ENCODE peak calls at places on chromosomes 12 and 14, in five cellular contexts. One of them, this sample, is unnamed.
A peak's percentile ranks its signal among the peaks of the same experiment; 100 is the strongest.

GRCh38 chr12:104498211-104498801 is 41.6 kb downstream of the CHST11 start:
- DNase-seq in upper lobe of left lung: no peak
- DNase-seq in CD8-positive, alpha-beta T cell: no peak
- DNase-seq in left lung: no peak
- DNase-seq in right lobe of liver: no peak
- DNase-seq in this sample: no peak

GRCh38 chr12:75722714-75723200 is 211.3 kb upstream of the KRR1 start:
- DNase-seq in upper lobe of left lung: no peak
- DNase-seq in CD8-positive, alpha-beta T cell: no peak
- DNase-seq in left lung: no peak
- DNase-seq in right lobe of liver: no peak
- DNase-seq in this sample: no peak

GRCh38 chr12:9134981-9135628 is 19.4 kb upstream of the A2M start:
- DNase-seq in upper lobe of left lung: peak; percentile 63
- DNase-seq in CD8-positive, alpha-beta T cell: no peak
- DNase-seq in left lung: peak; percentile 37
- DNase-seq in right lobe of liver: no peak
- DNase-seq in this sample: peak; percentile 64

GRCh38 chr12:6368906-6369525 is 6.3 kb downstream of the SCNN1A start:
- DNase-seq in upper lobe of left lung: no peak
- DNase-seq in CD8-positive, alpha-beta T cell: no peak
- DNase-seq in left lung: no peak
- DNase-seq in right lobe of liver: no peak
- DNase-seq in this sample: no peak

GRCh38 chr14:104464907-104465306 is 114.7 kb upstream of the C14orf180 start:
- DNase-seq in upper lobe of left lung: no peak
- DNase-seq in CD8-positive, alpha-beta T cell: no peak
- DNase-seq in left lung: no peak
- DNase-seq in right lobe of liver: no peak
- DNase-seq in this sample: no peak

GRCh38 chr14:53338192-53338591 is 185.1 kb upstream of the DDHD1 start:
- DNase-seq in upper lobe of left lung: no peak
- DNase-seq in CD8-positive, alpha-beta T cell: no peak
- DNase-seq in left lung: no peak
- DNase-seq in right lobe of liver: no peak
- DNase-seq in this sample: no peak

GRCh38 chr12:12927211-12928079 is 24.5 kb downstream of the GPRC5D start:
- DNase-seq in upper lobe of left lung: peak; percentile 89
- DNase-seq in CD8-positive, alpha-beta T cell: peak; percentile 16
- DNase-seq in left lung: peak; percentile 76
- DNase-seq in right lobe of liver: peak; percentile 95
- DNase-seq in this sample: peak; percentile 89

GRCh38 chr12:101221301-101221700 is 11.3 kb upstream of the SLC5A8 start:
- DNase-seq in upper lobe of left lung: no peak
- DNase-seq in CD8-positive, alpha-beta T cell: no peak
- DNase-seq in left lung: no peak
- DNase-seq in right lobe of liver: no peak
- DNase-seq in this sample: no peak

GRCh38 chr14:76812093-76812421 is 625 bp downstream of the ANGEL1 start:
- DNase-seq in upper lobe of left lung: no peak
- DNase-seq in CD8-positive, alpha-beta T cell: no peak
- DNase-seq in left lung: peak; percentile 41
- DNase-seq in right lobe of liver: no peak
- DNase-seq in this sample: no peak

GRCh38 chr12:122435186-122435585 is 12.7 kb upstream of the CLIP1 start:
- DNase-seq in upper lobe of left lung: no peak
- DNase-seq in CD8-positive, alpha-beta T cell: no peak
- DNase-seq in left lung: no peak
- DNase-seq in right lobe of liver: no peak
- DNase-seq in this sample: no peak

GRCh38 chr12:92784795-92785562 is 82.2 kb downstream of the PLEKHG7 start:
- DNase-seq in upper lobe of left lung: no peak
- DNase-seq in CD8-positive, alpha-beta T cell: no peak
- DNase-seq in left lung: no peak
- DNase-seq in right lobe of liver: no peak
- DNase-seq in this sample: no peak

GRCh38 chr12:40262657-40263056 is 37.9 kb downstream of the LRRK2 start:
- DNase-seq in upper lobe of left lung: no peak
- DNase-seq in CD8-positive, alpha-beta T cell: no peak
- DNase-seq in left lung: no peak
- DNase-seq in right lobe of liver: no peak
- DNase-seq in this sample: no peak

GRCh38 chr12:59173696-59174095 is 253.4 kb upstream of the LRIG3 start:
- DNase-seq in upper lobe of left lung: no peak
- DNase-seq in CD8-positive, alpha-beta T cell: no peak
- DNase-seq in left lung: no peak
- DNase-seq in right lobe of liver: no peak
- DNase-seq in this sample: no peak

GRCh38 chr12:58566599-58566998 is 353.7 kb downstream of the LRIG3 start:
- DNase-seq in upper lobe of left lung: no peak
- DNase-seq in CD8-positive, alpha-beta T cell: no peak
- DNase-seq in left lung: no peak
- DNase-seq in right lobe of liver: no peak
- DNase-seq in this sample: no peak

GRCh38 chr12:62625238-62625637 is 158.6 kb downstream of the MON2 start:
- DNase-seq in upper lobe of left lung: no peak
- DNase-seq in CD8-positive, alpha-beta T cell: no peak
- DNase-seq in left lung: no peak
- DNase-seq in right lobe of liver: peak; percentile 64
- DNase-seq in this sample: no peak

GRCh38 chr14:65334765-65335411 is 77.6 kb upstream of the FUT8 start:
- DNase-seq in upper lobe of left lung: no peak
- DNase-seq in CD8-positive, alpha-beta T cell: no peak
- DNase-seq in left lung: no peak
- DNase-seq in right lobe of liver: no peak
- DNase-seq in this sample: no peak

GRCh38 chr12:68675098-68675842 is 11.5 kb upstream of the NUP107 start:
- DNase-seq in upper lobe of left lung: no peak
- DNase-seq in CD8-positive, alpha-beta T cell: peak; percentile 53
- DNase-seq in left lung: no peak
- DNase-seq in right lobe of liver: no peak
- DNase-seq in this sample: no peak

GRCh38 chr12:34289431-34290190 is 267.3 kb downstream of the ALG10 start:
- DNase-seq in upper lobe of left lung: peak; percentile 65
- DNase-seq in CD8-positive, alpha-beta T cell: no peak
- DNase-seq in left lung: peak; percentile 26
- DNase-seq in right lobe of liver: peak; percentile 32
- DNase-seq in this sample: peak; percentile 48

GRCh38 chr12:113587720-113588119 is 116.0 kb upstream of the LHX5 start:
- DNase-seq in upper lobe of left lung: no peak
- DNase-seq in CD8-positive, alpha-beta T cell: no peak
- DNase-seq in left lung: no peak
- DNase-seq in right lobe of liver: no peak
- DNase-seq in this sample: no peak

GRCh38 chr12:6852651-6853354 is 853 bp downstream of the USP5 start:
- DNase-seq in upper lobe of left lung: no peak
- DNase-seq in CD8-positive, alpha-beta T cell: no peak
- DNase-seq in left lung: no peak
- DNase-seq in right lobe of liver: no peak
- DNase-seq in this sample: no peak

GRCh38 chr12:102043928-102044327 is 17.9 kb downstream of the WASHC3 start:
- DNase-seq in upper lobe of left lung: no peak
- DNase-seq in CD8-positive, alpha-beta T cell: no peak
- DNase-seq in left lung: no peak
- DNase-seq in right lobe of liver: no peak
- DNase-seq in this sample: no peak

GRCh38 chr12:67667276-67668073 is 18.9 kb downstream of the DYRK2 start:
- DNase-seq in upper lobe of left lung: no peak
- DNase-seq in CD8-positive, alpha-beta T cell: no peak
- DNase-seq in left lung: peak; percentile 45
- DNase-seq in right lobe of liver: peak; percentile 52
- DNase-seq in this sample: no peak

GRCh38 chr12:83753882-83754281 is 1067.2 kb downstream of the TMTC2 start:
- DNase-seq in upper lobe of left lung: no peak
- DNase-seq in CD8-positive, alpha-beta T cell: no peak
- DNase-seq in left lung: no peak
- DNase-seq in right lobe of liver: no peak
- DNase-seq in this sample: no peak

GRCh38 chr12:66066929-66067281 is 63.6 kb downstream of the LLPH start:
- DNase-seq in upper lobe of left lung: no peak
- DNase-seq in CD8-positive, alpha-beta T cell: no peak
- DNase-seq in left lung: no peak
- DNase-seq in right lobe of liver: no peak
- DNase-seq in this sample: no peak

GRCh38 chr14:99327458-99328250 is 55.7 kb upstream of the BCL11B start:
- DNase-seq in upper lobe of left lung: no peak
- DNase-seq in CD8-positive, alpha-beta T cell: no peak
- DNase-seq in left lung: no peak
- DNase-seq in right lobe of liver: no peak
- DNase-seq in this sample: peak; percentile 42

GRCh38 chr14:22850944-22851790 is 14.8 kb downstream of the MMP14 start:
- DNase-seq in upper lobe of left lung: peak; percentile 82
- DNase-seq in CD8-positive, alpha-beta T cell: no peak
- DNase-seq in left lung: peak; percentile 78
- DNase-seq in right lobe of liver: peak; percentile 74
- DNase-seq in this sample: peak; percentile 77

GRCh38 chr14:68877993-68878575 is 85.2 kb upstream of the ZFP36L1 start:
- DNase-seq in upper lobe of left lung: peak; percentile 78
- DNase-seq in CD8-positive, alpha-beta T cell: no peak
- DNase-seq in left lung: no peak
- DNase-seq in right lobe of liver: no peak
- DNase-seq in this sample: no peak
- TF ChIP-seq CTCF in upper lobe of left lung: no peak
- TF ChIP-seq CTCF in CD8-positive, alpha-beta T cell: no peak
- TF ChIP-seq CTCF in left lung: no peak
- TF ChIP-seq CTCF in right lobe of liver: no peak
- TF ChIP-seq CTCF in this sample: no peak

DNA sequence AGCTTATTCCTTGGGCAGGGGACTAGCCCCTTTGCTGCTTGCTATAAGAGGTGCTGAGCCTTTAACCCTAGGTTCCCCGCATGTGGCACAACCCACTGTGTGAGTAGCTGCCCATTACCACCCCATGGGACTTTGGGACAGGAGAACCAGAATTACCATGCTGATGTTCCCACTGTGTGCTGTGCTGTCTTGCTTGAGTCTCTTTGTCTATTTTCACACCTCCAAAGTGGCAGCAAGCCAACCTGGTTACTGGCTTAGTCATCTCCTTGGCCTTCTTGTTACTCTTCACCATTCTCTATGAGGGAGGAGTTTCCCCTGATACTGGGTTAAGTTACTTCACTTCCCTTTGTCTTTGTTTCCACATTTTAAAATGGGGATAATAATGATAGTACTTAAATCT is 73.4 kb upstream of the ETV6 start:
- DNase-seq in upper lobe of left lung: no peak
- DNase-seq in CD8-positive, alpha-beta T cell: no peak
- DNase-seq in left lung: peak; percentile 37
- DNase-seq in right lobe of liver: no peak
- DNase-seq in this sample: no peak
- H3K4me1 ChIP-seq in upper lobe of left lung: peaks cover 8% of the 10 kb centered on the region
- H3K4me1 ChIP-seq in CD8-positive, alpha-beta T cell: no peaks in the 10 kb centered on the region
- H3K4me1 ChIP-seq in left lung: peaks cover 6% of the 10 kb centered on the region
- H3K4me1 ChIP-seq in right lobe of liver: no peaks in the 10 kb centered on the region
- H3K4me1 ChIP-seq in this sample: peaks cover 9% of the 10 kb centered on the region

GRCh38 chr12:23335593-23335992 is 613.9 kb downstream of the SOX5 start:
- DNase-seq in upper lobe of left lung: no peak
- DNase-seq in CD8-positive, alpha-beta T cell: no peak
- DNase-seq in left lung: no peak
- DNase-seq in right lobe of liver: no peak
- DNase-seq in this sample: no peak

GRCh38 chr12:23333938-23334337 is 615.5 kb downstream of the SOX5 start:
- DNase-seq in upper lobe of left lung: no peak
- DNase-seq in CD8-positive, alpha-beta T cell: no peak
- DNase-seq in left lung: no peak
- DNase-seq in right lobe of liver: no peak
- DNase-seq in this sample: no peak

GRCh38 chr12:23340351-23340750 is 609.1 kb downstream of the SOX5 start:
- DNase-seq in upper lobe of left lung: no peak
- DNase-seq in CD8-positive, alpha-beta T cell: no peak
- DNase-seq in left lung: no peak
- DNase-seq in right lobe of liver: no peak
- DNase-seq in this sample: no peak

GRCh38 chr12:23342407-23342806 is 607.1 kb downstream of the SOX5 start:
- DNase-seq in upper lobe of left lung: no peak
- DNase-seq in CD8-positive, alpha-beta T cell: no peak
- DNase-seq in left lung: no peak
- DNase-seq in right lobe of liver: no peak
- DNase-seq in this sample: no peak

DNA sequence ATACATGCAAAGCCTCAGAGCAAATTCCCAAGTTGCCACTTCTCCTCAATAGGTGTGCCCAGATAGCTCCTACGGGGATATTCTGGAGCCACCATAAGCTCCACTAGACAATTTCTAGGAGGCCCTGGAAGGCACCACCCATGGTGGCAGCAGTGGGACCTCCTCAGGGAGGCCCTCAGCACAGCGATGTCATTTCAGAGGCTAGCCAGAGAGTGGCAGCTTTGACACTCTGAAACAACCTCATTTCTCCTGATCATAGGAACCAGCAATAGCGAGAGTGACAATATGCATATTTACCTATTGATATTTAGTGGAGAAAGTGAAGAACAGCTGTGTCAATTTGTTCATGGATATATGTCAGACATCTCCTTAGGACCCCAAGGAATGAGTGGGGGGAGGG is 612.3 kb downstream of the SOX5 start:
- DNase-seq in upper lobe of left lung: no peak
- DNase-seq in CD8-positive, alpha-beta T cell: no peak
- DNase-seq in left lung: no peak
- DNase-seq in right lobe of liver: no peak
- DNase-seq in this sample: no peak
- TF ChIP-seq CTCF in upper lobe of left lung: no peak
- TF ChIP-seq CTCF in CD8-positive, alpha-beta T cell: no peak
- TF ChIP-seq CTCF in left lung: no peak
- TF ChIP-seq CTCF in right lobe of liver: no peak
- TF ChIP-seq CTCF in this sample: no peak

GRCh38 chr12:2389079-2389790 is 336.4 kb downstream of the CACNA1C start:
- DNase-seq in upper lobe of left lung: no peak
- DNase-seq in CD8-positive, alpha-beta T cell: no peak
- DNase-seq in left lung: no peak
- DNase-seq in right lobe of liver: no peak
- DNase-seq in this sample: no peak
- H3K4me1 ChIP-seq in upper lobe of left lung: no peaks in the 10 kb centered on the region
- H3K4me1 ChIP-seq in CD8-positive, alpha-beta T cell: no peaks in the 10 kb centered on the region
- H3K4me1 ChIP-seq in left lung: no peaks in the 10 kb centered on the region
- H3K4me1 ChIP-seq in right lobe of liver: no peaks in the 10 kb centered on the region
- H3K4me1 ChIP-seq in this sample: peaks cover 4% of the 10 kb centered on the region

GRCh38 chr12:120649442-120650248 is 9.2 kb downstream of the CABP1 start:
- DNase-seq in upper lobe of left lung: no peak
- DNase-seq in CD8-positive, alpha-beta T cell: no peak
- DNase-seq in left lung: no peak
- DNase-seq in right lobe of liver: no peak
- DNase-seq in this sample: no peak
- TF ChIP-seq CTCF in upper lobe of left lung: no peak
- TF ChIP-seq CTCF in CD8-positive, alpha-beta T cell: peak; percentile 23
- TF ChIP-seq CTCF in left lung: no peak
- TF ChIP-seq CTCF in right lobe of liver: no peak
- TF ChIP-seq CTCF in this sample: peak; percentile 8

This sample was measured in upper lobe of right lung.